ENCODE peak calls at places on chromosomes 5 and 9, in eight cellular contexts. P, H, G, N, T, L, X and R are unnamed samples.

GRCh38 chr5:92704590-92704989 is 876.4 kb downstream of the NR2F1-AS1 start:
- DNase-seq in P (no peak), H (no peak), G (no peak), N (no peak), T (no peak), L (no peak), X (no peak), R (no peak)

GRCh38 chr9:130923611-130924447 is 15.2 kb downstream of the FIBCD1 start:
- DNase-seq in P (no peak), H (no peak), G (no peak), N (no peak), T (no peak), L (no peak), X (no peak), R (no peak)

GRCh38 chr5:26487553-26487952 is 550.8 kb downstream of the CDH9 start:
- DNase-seq in P (no peak), H (no peak), G (no peak), N (no peak), T (no peak), L (no peak), X (no peak), R (no peak)

GRCh38 chr9:120348951-120349429 is 231.0 kb downstream of the CDK5RAP2 start:
- DNase-seq in P (peak), H (peak), G (no peak), N (peak), T (peak), L (peak), X (peak), R (peak)

GRCh38 chr9:35814106-35814840 is 569 bp downstream of the HINT2 start:
- DNase-seq in P (peak), H (no peak), G (peak), N (peak), T (peak), L (peak), X (peak), R (peak)

GRCh38 chr5:54611290-54611951 is 93.9 kb downstream of the SNX18 start:
- DNase-seq in P (no peak), H (no peak), G (no peak), N (no peak), T (peak), L (peak), X (no peak), R (no peak)

GRCh38 chr5:152270117-152270516 is 135.0 kb downstream of the NMUR2 start:
- DNase-seq in P (no peak), H (no peak), G (no peak), N (peak), T (no peak), L (no peak), X (no peak), R (no peak)

GRCh38 chr9:96006961-96007360 is 131.5 kb downstream of the ERCC6L2 start:
- DNase-seq in P (no peak), H (no peak), G (no peak), N (no peak), T (peak), L (no peak), X (no peak), R (peak)

GRCh38 chr5:107466233-107466769 is 204.4 kb downstream of the EFNA5 start:
- DNase-seq in P (no peak), H (peak), G (no peak), N (no peak), T (peak), L (no peak), X (peak), R (peak)

GRCh38 chr5:12272389-12272788 is 368.1 kb upstream of the CTNND2 start:
- DNase-seq in P (no peak), H (no peak), G (no peak), N (no peak), T (no peak), L (no peak), X (no peak), R (no peak)

GRCh38 chr9:90855208-90856000 is 53.8 kb downstream of the SYK start:
- DNase-seq in P (no peak), H (no peak), G (no peak), N (no peak), T (no peak), L (no peak), X (no peak), R (no peak)